ENCODE peak calls at places on chromosomes 4 and X, in eight cellular contexts. W, B, T, Y, K, A, Z and P are unnamed samples.

GRCh38 chrX:38107028-38107427 is 100.7 kb downstream of the SYTL5 start:
- DNase-seq in W (no peak), B (no peak), T (no peak), Y (no peak), K (no peak), A (no peak), Z (no peak), P (no peak)

GRCh38 chrX:110004210-110004609 is 1.3 kb downstream of the TMEM164 start:
- DNase-seq in W (no peak), B (no peak), T (no peak), Y (no peak), K (no peak), A (no peak), Z (no peak), P (no peak)

GRCh38 chr4:106893903-106894302 is 142.2 kb downstream of the DKK2 start:
- DNase-seq in W (no peak), B (no peak), T (no peak), Y (no peak), K (no peak), A (no peak), Z (no peak), P (no peak)

GRCh38 chr4:124085561-124086180 is 626.9 kb downstream of the ANKRD50 start:
- DNase-seq in W (no peak), B (no peak), T (peak), Y (no peak), K (no peak), A (no peak), Z (no peak), P (no peak)

GRCh38 chr4:113707013-113707412 is 54.5 kb downstream of the CAMK2D start:
- DNase-seq in W (no peak), B (peak), T (peak), Y (no peak), K (no peak), A (no peak), Z (no peak), P (no peak)

GRCh38 chr4:124640037-124640730 is 72.3 kb downstream of the ANKRD50 start:
- DNase-seq in W (no peak), B (peak), T (peak), Y (peak), K (no peak), A (no peak), Z (no peak), P (no peak)

GRCh38 chr4:87849612-87850011 is 16.8 kb downstream of the MEPE start:
- DNase-seq in W (no peak), B (peak), T (peak), Y (no peak), K (no peak), A (no peak), Z (no peak), P (no peak)

GRCh38 chr4:140137654-140138053 is 16.3 kb downstream of the MAML3 start:
- DNase-seq in W (no peak), B (peak), T (peak), Y (no peak), K (no peak), A (no peak), Z (no peak), P (no peak)

GRCh38 chr4:128635939-128636551 is 173.5 kb upstream of the JADE1 start:
- DNase-seq in W (no peak), B (no peak), T (no peak), Y (no peak), K (no peak), A (peak), Z (no peak), P (no peak)

GRCh38 chrX:20421275-20421674 is 154.6 kb upstream of the RPS6KA3 start:
- DNase-seq in W (no peak), B (no peak), T (no peak), Y (no peak), K (no peak), A (no peak), Z (no peak), P (no peak)

GRCh38 chr4:7648813-7649395 is 214.2 kb upstream of the PSAPL1 start:
- DNase-seq in W (no peak), B (no peak), T (no peak), Y (no peak), K (no peak), A (no peak), Z (no peak), P (no peak)

GRCh38 chrX:63186137-63186536 is 165.0 kb downstream of the SPIN4 start:
- DNase-seq in W (no peak), B (no peak), T (no peak), Y (no peak), K (no peak), A (no peak), Z (no peak), P (no peak)

GRCh38 chr4:54550415-54551171 is 107.2 kb upstream of the KIT start:
- DNase-seq in W (no peak), B (peak), T (peak), Y (no peak), K (no peak), A (no peak), Z (no peak), P (no peak)

GRCh38 chr4:90597927-90598326 is 470.7 kb downstream of the CCSER1 start:
- DNase-seq in W (no peak), B (no peak), T (no peak), Y (no peak), K (no peak), A (no peak), Z (no peak), P (no peak)

GRCh38 chr4:81648576-81649272 is 177.0 kb upstream of the RASGEF1B start:
- DNase-seq in W (no peak), B (no peak), T (no peak), Y (peak), K (no peak), A (no peak), Z (no peak), P (no peak)

GRCh38 chr4:151408630-151409469 is at the start of gene FHIP1A:
- DNase-seq in W (peak), B (peak), T (peak), Y (no peak), K (peak), A (peak), Z (peak), P (peak)

GRCh38 chr4:151409470-151410313 is 716 bp downstream of the FHIP1A start:
- DNase-seq in W (no peak), B (no peak), T (peak), Y (no peak), K (no peak), A (peak), Z (no peak), P (peak)

GRCh38 chr4:151408380-151408629 is 671 bp upstream of the FHIP1A start:
- DNase-seq in W (no peak), B (no peak), T (no peak), Y (no peak), K (no peak), A (no peak), Z (no peak), P (no peak)

GRCh38 chr4:151407466-151408379 is 1.3 kb upstream of the FHIP1A start:
- DNase-seq in W (no peak), B (no peak), T (no peak), Y (no peak), K (peak), A (no peak), Z (no peak), P (no peak)

DNA sequence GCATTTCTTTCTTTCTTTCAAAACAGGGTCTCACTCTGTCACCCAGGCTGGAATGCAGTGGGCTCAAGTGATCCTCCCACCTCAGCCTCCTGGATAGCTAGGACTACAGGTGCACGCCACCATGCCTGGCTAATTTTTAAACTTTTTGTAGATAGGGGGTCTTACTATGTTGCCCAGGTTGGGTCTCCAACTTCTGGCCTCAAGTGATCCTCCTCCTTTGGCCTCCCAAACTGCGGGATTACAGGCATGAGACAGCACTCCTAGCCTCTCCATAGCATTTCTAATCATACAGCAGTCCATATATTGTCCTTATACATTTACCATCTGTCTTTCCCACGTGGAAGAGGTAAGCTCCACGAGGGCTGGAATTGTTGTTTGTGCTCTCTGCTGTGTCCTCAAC is 2.0 kb upstream of the FHIP1A start:
- DNase-seq in W (no peak), B (no peak), T (no peak), Y (no peak), K (no peak), A (no peak), Z (no peak), P (no peak)
- TF ChIP-seq CTCF in W (no peak), B (no peak), T (no peak), Y (no peak), K (no peak), A (no peak), Z (no peak), P (no peak)

DNA sequence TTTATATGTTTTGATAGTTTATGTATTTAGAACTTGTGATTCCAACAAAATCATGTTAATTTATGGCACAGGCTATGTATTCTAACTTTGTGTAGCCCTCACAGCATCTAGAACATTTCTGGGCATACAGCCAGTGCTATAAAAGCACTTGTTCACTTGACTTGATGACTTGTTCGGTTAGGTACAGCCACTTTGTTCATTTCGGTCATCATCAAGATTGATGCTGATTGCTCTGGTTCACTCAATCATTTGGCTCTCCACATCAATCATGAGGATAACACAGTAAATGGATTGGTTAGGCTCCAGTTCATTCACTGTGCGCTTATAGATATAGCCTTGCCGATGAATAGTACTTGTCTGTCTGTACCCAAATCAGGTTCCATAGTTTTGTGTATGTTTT is 97.7 kb upstream of the IRS4 start:
- DNase-seq in W (no peak), B (no peak), T (no peak), Y (no peak), K (no peak), A (no peak), Z (no peak), P (no peak)
- TF ChIP-seq CTCF in W (no peak), B (no peak), T (no peak), Y (no peak), K (no peak), A (no peak), Z (no peak), P (no peak)

DNA sequence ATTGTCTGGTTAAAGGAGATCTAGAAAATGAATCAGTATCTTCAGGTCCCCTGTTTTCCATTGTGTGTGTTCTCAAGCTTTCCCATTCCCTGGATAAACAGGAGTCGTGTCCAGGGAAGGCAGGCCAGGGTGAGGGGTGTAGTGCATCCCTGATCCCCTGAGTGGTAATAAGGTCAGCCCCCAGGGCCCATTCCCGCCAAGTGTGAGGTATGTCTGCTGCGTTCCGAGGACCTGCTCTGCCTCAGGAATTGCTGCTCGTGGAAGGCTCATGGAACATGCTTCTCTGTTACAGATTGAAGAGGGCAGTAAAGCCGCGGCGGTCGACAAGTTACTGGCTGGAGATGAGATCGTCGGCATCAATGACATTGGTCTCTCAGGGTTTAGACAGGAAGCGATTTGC is 87.1 kb downstream of the SHROOM2 start:
- DNase-seq in W (no peak), B (no peak), T (no peak), Y (no peak), K (no peak), A (no peak), Z (no peak), P (no peak)
- TF ChIP-seq CTCF in W (no peak), B (no peak), T (no peak), Y (no peak), K (no peak), A (no peak), Z (no peak), P (no peak)

DNA sequence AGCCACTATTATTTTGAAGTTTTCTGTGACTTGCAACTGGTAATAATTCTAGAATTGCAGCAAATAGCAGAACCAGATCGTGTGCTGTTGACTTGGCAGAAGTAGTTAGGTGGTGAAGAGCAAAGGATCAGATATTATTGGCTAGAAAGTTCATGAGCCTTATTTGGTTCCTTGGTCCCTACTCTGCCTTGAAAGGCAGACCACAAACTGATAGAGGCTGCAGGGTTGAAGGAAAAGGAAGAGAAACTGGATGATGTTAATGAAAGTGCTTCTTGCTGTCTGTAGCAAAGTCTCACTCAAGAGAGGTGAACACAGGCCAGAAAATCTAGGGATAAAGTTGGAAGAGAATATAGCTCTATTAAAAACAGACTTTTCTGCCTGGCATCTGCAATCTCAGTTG is 41.2 kb upstream of the RNF150 start:
- DNase-seq in W (no peak), B (no peak), T (no peak), Y (no peak), K (no peak), A (no peak), Z (no peak), P (no peak)
- TF ChIP-seq CTCF in W (no peak), B (no peak), T (no peak), Y (no peak), K (no peak), A (no peak), Z (no peak), P (no peak)

DNA sequence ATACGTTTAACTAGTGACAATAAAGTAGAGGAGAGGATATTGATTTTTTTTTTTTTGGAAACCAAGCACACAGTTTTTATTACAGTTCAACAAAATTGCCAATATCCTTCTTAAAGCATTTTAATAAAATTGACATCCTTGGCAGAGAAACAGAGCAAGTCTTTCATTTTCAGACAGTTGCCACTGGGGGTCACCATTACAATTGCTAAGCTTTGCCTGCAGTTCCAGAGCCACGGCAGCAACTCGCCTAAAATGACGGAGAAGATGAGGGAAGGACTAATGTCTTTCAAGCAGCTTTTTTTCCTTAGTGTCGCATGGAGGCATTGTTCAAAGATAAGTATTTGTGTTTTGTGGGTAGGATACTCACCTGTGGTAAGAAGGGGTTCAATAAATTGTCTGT is 507.8 kb upstream of the ARX start:
- DNase-seq in W (peak), B (peak), T (peak), Y (peak), K (no peak), A (peak), Z (peak), P (no peak)
- TF ChIP-seq CTCF in W (peak), B (peak), T (peak), Y (peak), K (no peak), A (peak), Z (no peak), P (peak)